ENCODE peak calls at places on chromosomes 12 and 14, in five cellular contexts. Q, S, D, X and U are unnamed samples.

GRCh38 chr12:3636328-3636727 is 116.6 kb downstream of the CRACR2A start:
- DNase-seq in Q (no peak), S (no peak), D (no peak), X (no peak), U (no peak)

GRCh38 chr14:55704654-55705053 is 124.6 kb downstream of the KTN1 start:
- DNase-seq in Q (no peak), S (no peak), D (no peak), X (no peak), U (no peak)

GRCh38 chr12:93526786-93527428 is 45.6 kb upstream of the SOCS2 start:
- DNase-seq in Q (no peak), S (no peak), D (no peak), X (no peak), U (no peak)

GRCh38 chr12:89864419-89864818 is 155.8 kb upstream of the ATP2B1 start:
- DNase-seq in Q (no peak), S (no peak), D (no peak), X (no peak), U (no peak)

GRCh38 chr12:127398026-127398715 is 868.8 kb upstream of the TMEM132C start:
- DNase-seq in Q (no peak), S (no peak), D (no peak), X (no peak), U (no peak)

GRCh38 chr14:92644166-92644565 is 104.3 kb downstream of the LGMN start:
- DNase-seq in Q (no peak), S (no peak), D (no peak), X (no peak), U (no peak)

GRCh38 chr12:29208060-29208459 is 59.0 kb downstream of the FAR2 start:
- DNase-seq in Q (no peak), S (no peak), D (no peak), X (no peak), U (no peak)

GRCh38 chr14:79825046-79825521 is 386.2 kb downstream of the DIO2 start:
- DNase-seq in Q (no peak), S (no peak), D (no peak), X (no peak), U (no peak)

GRCh38 chr12:28543021-28543890 is 353.0 kb downstream of the CCDC91 start:
- DNase-seq in Q (no peak), S (no peak), D (no peak), X (peak; percentile 8), U (no peak)

GRCh38 chr12:106037524-106038298 is 101.0 kb downstream of the NUAK1 start:
- DNase-seq in Q (no peak), S (no peak), D (no peak), X (no peak), U (no peak)

GRCh38 chr12:122856999-122857671 is 21.9 kb downstream of the HIP1R start:
- DNase-seq in Q (no peak), S (peak; percentile 54), D (no peak), X (no peak), U (no peak)

GRCh38 chr12:109111775-109112491 is 4.5 kb upstream of the ACACB start:
- DNase-seq in Q (peak; percentile 65), S (peak; percentile 72), D (no peak), X (peak; percentile 69), U (peak; percentile 74)

GRCh38 chr14:50299585-50299984 is 12.4 kb downstream of the L2HGDH start:
- DNase-seq in Q (no peak), S (no peak), D (no peak), X (no peak), U (no peak)

GRCh38 chr12:84698576-84699333 is 213.8 kb downstream of the SLC6A15 start:
- DNase-seq in Q (no peak), S (no peak), D (no peak), X (no peak), U (no peak)

GRCh38 chr12:117692512-117692911 is 276.3 kb downstream of the KSR2 start:
- DNase-seq in Q (no peak), S (no peak), D (no peak), X (no peak), U (no peak)

GRCh38 chr12:93819048-93819491 is 141.9 kb downstream of the CRADD start:
- DNase-seq in Q (no peak), S (no peak), D (no peak), X (no peak), U (peak; percentile 64)

GRCh38 chr12:6563448-6564050 is 4.5 kb downstream of the NOP2 start:
- DNase-seq in Q (peak; percentile 73), S (no peak), D (peak; percentile 36), X (peak; percentile 75), U (peak; percentile 58)

GRCh38 chr12:6662602-6662905 is 365 bp downstream of the ING4 start:
- DNase-seq in Q (no peak), S (no peak), D (no peak), X (peak; percentile 63), U (no peak)

GRCh38 chr12:114668151-114668891 is 15.7 kb downstream of the TBX3 start:
- DNase-seq in Q (no peak), S (peak; percentile 87), D (no peak), X (peak; percentile 70), U (peak; percentile 89)

GRCh38 chr14:78143489-78144145 is 26.6 kb upstream of the NRXN3 start:
- DNase-seq in Q (no peak), S (no peak), D (no peak), X (no peak), U (no peak)

GRCh38 chr14:63857467-63858030 is 4.7 kb downstream of the SYNE2 start:
- DNase-seq in Q (no peak), S (no peak), D (no peak), X (no peak), U (no peak)

GRCh38 chr12:130335517-130336392 is 1.9 kb upstream of the PIWIL1 start:
- DNase-seq in Q (no peak), S (no peak), D (no peak), X (peak; percentile 73), U (no peak)